ENCODE peak calls at places on chromosomes 1 and 21, in eight cellular contexts. K, N, M, R, U, P, Y and A are unnamed samples.

GRCh38 chr1:171196351-171196750 is 11.3 kb downstream of the FMO2 start:
- DNase-seq in M (no peak), K (no peak), P (no peak), U (no peak), Y (no peak), R (no peak), N (no peak), A (no peak)

GRCh38 chr21:21851657-21852056 is 853.4 kb downstream of the NCAM2 start:
- DNase-seq in R (peak), U (no peak), K (peak), N (no peak), M (no peak), P (no peak), Y (no peak), A (no peak)

GRCh38 chr1:8026976-8027747 is 1.1 kb upstream of the ERRFI1 start:
- DNase-seq in U (no peak), N (peak), P (no peak), Y (peak), R (no peak), K (peak), M (no peak), A (no peak)

GRCh38 chr1:166174108-166174507 is 7.3 kb upstream of the FAM78B start:
- DNase-seq in U (peak), N (peak), R (no peak), M (no peak), P (peak), Y (no peak), K (no peak), A (no peak)

GRCh38 chr1:82124987-82125638 is 324.4 kb downstream of the ADGRL2 start:
- DNase-seq in U (no peak), K (no peak), M (no peak), R (no peak), P (no peak), Y (no peak), N (no peak), A (no peak)

GRCh38 chr1:37513795-37514349 is 694 bp downstream of the MEAF6 start:
- DNase-seq in R (peak), N (peak), P (no peak), Y (peak), K (no peak), M (peak), U (peak), A (peak)

GRCh38 chr1:161962094-161962887 is 61.4 kb downstream of the OLFML2B start:
- DNase-seq in M (peak), P (no peak), Y (no peak), N (no peak), U (no peak), R (peak), K (peak), A (no peak)

GRCh38 chr1:167871331-167871730 is 42.6 kb downstream of the ADCY10 start:
- DNase-seq in P (no peak), N (no peak), Y (no peak), U (no peak), R (no peak), K (peak), M (no peak), A (no peak)

GRCh38 chr1:204623365-204623893 is 62.1 kb downstream of the LRRN2 start:
- DNase-seq in M (no peak), K (peak), N (peak), U (peak), P (no peak), Y (peak), R (peak), A (no peak)

GRCh38 chr1:91804546-91805023 is 81.4 kb downstream of the TGFBR3 start:
- DNase-seq in M (no peak), U (no peak), R (peak), P (no peak), Y (no peak), K (no peak), N (no peak), A (no peak)

GRCh38 chr1:74728736-74729135 is 4.1 kb downstream of the CRYZ start:
- DNase-seq in Y (no peak), P (no peak), K (peak), R (no peak), N (no peak), U (no peak), M (no peak), A (peak)

GRCh38 chr1:24384251-24385090 is 29.1 kb downstream of the STPG1 start:
- DNase-seq in R (peak), N (no peak), P (no peak), M (peak), K (peak), Y (peak), U (no peak), A (no peak)

GRCh38 chr1:53495608-53496345 is 36.6 kb downstream of the DMRTB1 start:
- DNase-seq in R (no peak), K (peak), Y (no peak), N (no peak), U (no peak), M (no peak), P (no peak), A (no peak)
- TF ChIP-seq CTCF in R (no peak), K (no peak), Y (no peak), N (no peak), U (no peak), M (no peak), P (no peak), A (no peak)

DNA sequence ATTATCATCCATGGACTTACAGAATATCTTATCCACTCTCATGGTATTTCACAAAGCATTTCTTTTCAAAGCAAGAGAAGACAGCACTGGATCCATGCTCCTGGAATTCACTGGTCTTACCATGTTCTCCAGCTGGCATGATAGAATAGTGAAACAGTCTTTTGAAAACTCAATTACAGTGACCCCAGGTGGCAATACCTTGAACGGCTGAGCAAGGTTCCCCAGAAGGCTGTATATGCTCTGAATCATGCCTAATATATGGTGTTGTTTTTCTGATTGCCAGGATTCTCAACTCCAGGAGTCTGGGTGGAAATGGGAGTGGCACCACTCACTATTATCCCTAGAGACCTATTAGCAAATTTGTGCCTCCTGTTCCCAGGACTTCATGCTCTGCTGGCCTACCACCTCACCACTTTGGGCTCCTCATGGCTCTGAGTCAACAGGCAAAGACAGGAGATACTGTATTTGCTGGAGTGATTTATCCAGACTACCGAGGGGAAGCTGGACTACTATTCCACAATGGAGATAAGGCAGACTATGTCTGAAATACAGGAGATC is 87.6 kb downstream of the CATSPERE start:
- DNase-seq in U (no peak), N (no peak), K (no peak), Y (no peak), M (no peak), P (no peak), R (no peak), A (no peak)
- TF ChIP-seq CTCF in U (no peak), N (no peak), K (no peak), Y (no peak), M (no peak), P (no peak), R (no peak), A (no peak)

GRCh38 chr1:199279872-199280649 is 641.2 kb downstream of the PTPRC start:
- DNase-seq in M (peak), Y (no peak), P (no peak), K (peak), R (no peak), U (no peak), N (no peak), A (no peak)
- TF ChIP-seq CTCF in M (no peak), Y (no peak), P (no peak), K (no peak), R (no peak), U (no peak), N (no peak), A (no peak)

GRCh38 chr1:12452262-12452661 is 165.7 kb downstream of the DHRS3 start:
- DNase-seq in K (no peak), R (no peak), P (no peak), N (no peak), M (no peak), Y (no peak), U (no peak), A (no peak)

GRCh38 chr1:12457771-12458170 is 160.2 kb downstream of the DHRS3 start:
- DNase-seq in K (no peak), N (no peak), P (no peak), M (no peak), Y (no peak), U (no peak), R (no peak), A (no peak)

GRCh38 chr1:12453400-12454343 is 164.3 kb downstream of the DHRS3 start:
- DNase-seq in N (no peak), M (no peak), K (no peak), P (peak), R (no peak), Y (no peak), U (no peak), A (no peak)

GRCh38 chr1:12456979-12457378 is 161.0 kb downstream of the DHRS3 start:
- DNase-seq in R (no peak), P (no peak), N (no peak), U (no peak), Y (no peak), K (peak), M (no peak), A (no peak)

DNA sequence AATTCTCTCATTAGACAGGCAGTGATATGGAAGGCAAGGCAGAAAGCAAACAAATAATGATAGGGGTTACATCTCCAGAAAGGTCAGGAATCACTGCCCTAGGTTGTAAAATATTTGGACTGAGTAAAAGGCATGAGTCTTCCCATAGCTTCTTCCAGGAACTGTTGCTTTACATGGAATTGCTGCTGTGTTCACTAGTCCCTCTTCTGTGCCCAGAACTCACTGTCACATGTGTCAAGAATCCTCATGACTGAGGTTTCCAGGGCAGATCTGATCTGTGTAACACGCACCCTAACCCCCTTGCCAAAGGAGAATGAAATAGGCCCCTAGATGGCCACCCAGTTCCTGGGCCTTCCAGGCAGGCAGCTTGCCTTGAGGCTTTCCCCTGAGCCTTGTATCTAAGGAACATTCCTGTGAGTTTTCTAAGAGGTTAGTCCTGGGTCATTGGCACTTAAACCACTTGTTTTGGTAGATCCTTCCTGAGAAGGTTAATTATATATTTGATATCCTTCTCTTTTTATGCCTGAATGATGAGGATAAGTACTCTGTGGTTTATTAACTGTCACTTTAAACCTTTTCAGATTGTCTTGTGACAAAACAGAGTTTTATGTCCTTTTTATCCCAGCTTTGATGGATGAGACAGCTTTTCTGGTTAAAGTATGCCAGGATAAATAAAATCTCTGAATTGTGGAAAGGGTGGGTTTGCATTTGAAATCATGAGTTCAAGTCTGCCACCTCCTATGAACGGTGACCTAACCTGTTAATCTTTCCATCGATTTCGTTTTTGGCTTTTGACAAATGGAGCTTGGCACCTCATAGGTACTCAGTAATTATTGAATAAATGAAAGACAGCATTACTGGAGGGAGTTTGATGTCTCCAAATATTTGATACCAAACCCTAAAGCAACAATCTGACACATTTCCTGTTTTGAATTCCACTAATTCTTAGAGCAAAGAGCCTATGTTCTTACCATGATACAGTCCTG is 163.3 kb downstream of the DHRS3 start:
- DNase-seq in U (no peak), Y (no peak), R (no peak), M (no peak), K (peak), P (no peak), N (no peak), A (no peak)
- TF ChIP-seq CTCF in U (peak), Y (no peak), R (no peak), M (no peak), K (no peak), P (no peak), N (no peak), A (no peak)